ENCODE peak calls at places on chromosome 10, in four cellular contexts. A is psoas muscle, Z is left lung, V is tibial artery. D is an unnamed sample. For H3K36me3 and H3K4me1, the result is how much of the 10 kb centered on the place peaks cover.

GRCh38 chr10:17563452-17563851 is 53.7 kb downstream of the HACD1 start:
- DNase-seq in Z (no peak), A (no peak), V (no peak), D (no peak)

GRCh38 chr10:10778959-10779358 is 238.7 kb upstream of the CELF2 start:
- DNase-seq in V (no peak), Z (no peak), A (no peak), D (no peak)

GRCh38 chr10:83806716-83807115 is 332.6 kb upstream of the GHITM start:
- DNase-seq in A (no peak), Z (no peak), V (no peak), D (no peak)

GRCh38 chr10:100007239-100008141 is 2.3 kb downstream of the DNMBP start:
- DNase-seq in Z (no peak), V (no peak), A (no peak), D (no peak)

GRCh38 chr10:77715081-77715480 is 77.5 kb upstream of the KCNMA1 start:
- DNase-seq in V (no peak), A (no peak), Z (no peak), D (no peak)

GRCh38 chr10:71756441-71757191 is 16.7 kb downstream of the VSIR start:
- DNase-seq in V (no peak), A (no peak), Z (no peak), D (no peak)

GRCh38 chr10:110208614-110209398 is 1.4 kb downstream of the MXI1 start:
- DNase-seq in A (peak), Z (no peak), V (peak), D (peak)

GRCh38 chr10:100934084-100934659 is 21.4 kb downstream of the SLF2 start:
- DNase-seq in V (no peak), Z (no peak), A (no peak), D (no peak)

GRCh38 chr10:66671064-66671463 is 254.8 kb upstream of the LRRTM3 start:
- DNase-seq in A (no peak), Z (no peak), V (no peak), D (no peak)

GRCh38 chr10:28620251-28620650 is 57.1 kb upstream of the BAMBI start:
- DNase-seq in Z (no peak), A (no peak), V (no peak), D (no peak)

GRCh38 chr10:132141076-132141475 is 45.7 kb upstream of the DPYSL4 start:
- DNase-seq in Z (peak), A (no peak), V (no peak), D (no peak)

GRCh38 chr10:124681626-124682552 is 62.3 kb downstream of the FAM53B start:
- DNase-seq in V (no peak), Z (no peak), A (peak), D (no peak)

GRCh38 chr10:75197906-75198305 is 12.7 kb upstream of the VDAC2 start:
- DNase-seq in V (no peak), A (no peak), Z (no peak), D (no peak)

GRCh38 chr10:107924458-107924857 is 760.0 kb upstream of the SORCS1 start:
- DNase-seq in V (no peak), Z (no peak), A (no peak), D (no peak)

GRCh38 chr10:90226526-90226925 is 525.1 kb downstream of the KIF20B start:
- DNase-seq in V (no peak), Z (no peak), A (no peak), D (no peak)

GRCh38 chr10:123930340-123931001 is 38.9 kb upstream of the CPXM2 start:
- DNase-seq in A (peak), Z (no peak), V (peak), D (peak)

GRCh38 chr10:124267231-124267885 is 151.4 kb downstream of the OAT start:
- DNase-seq in A (no peak), Z (peak), V (no peak), D (no peak)

GRCh38 chr10:5748394-5748803 is 63.8 kb downstream of the TASOR2 start:
- DNase-seq in V (no peak), A (no peak), Z (no peak), D (no peak)
- H3K36me3 ChIP-seq in V (half or more), A (half or more), Z (half or more), D (under half)

GRCh38 chr10:121518321-121518720 is 79.9 kb downstream of the FGFR2 start:
- DNase-seq in Z (no peak), V (no peak), A (no peak), D (no peak)
- H3K4me1 ChIP-seq in Z (under half), V (under half), A (under half), D (under half)

GRCh38 chr10:114548662-114549061 is 109.4 kb downstream of the ABLIM1 start:
- DNase-seq in A (no peak), Z (no peak), V (no peak), D (peak)

GRCh38 chr10:114547466-114547865 is 110.6 kb downstream of the ABLIM1 start:
- DNase-seq in V (no peak), Z (no peak), A (no peak), D (no peak)

GRCh38 chr10:114545071-114545470 is 113.0 kb downstream of the ABLIM1 start:
- DNase-seq in V (no peak), A (no peak), Z (no peak), D (no peak)

GRCh38 chr10:114544045-114544659 is 113.9 kb downstream of the ABLIM1 start:
- DNase-seq in A (no peak), V (no peak), Z (no peak), D (no peak)

DNA sequence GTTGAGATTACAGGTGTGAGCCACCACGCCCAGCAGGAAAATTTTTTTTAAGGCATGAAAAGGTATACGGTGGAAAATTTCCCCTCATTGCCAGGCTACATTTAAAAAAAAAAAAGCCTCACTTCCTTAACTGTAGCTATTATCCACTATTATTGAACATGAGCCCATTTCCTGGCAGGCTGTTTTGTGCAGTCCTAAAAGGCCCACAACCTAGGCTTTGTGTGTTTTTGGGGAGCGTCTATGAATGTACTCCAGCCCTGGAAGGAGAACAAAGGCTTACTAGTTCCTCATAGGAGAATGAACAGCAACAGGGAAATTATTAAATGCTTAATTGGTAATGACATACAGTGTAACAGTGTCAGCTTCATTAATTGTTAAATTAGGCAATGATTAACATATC is 111.0 kb downstream of the ABLIM1 start:
- DNase-seq in V (no peak), Z (no peak), A (no peak), D (no peak)
- H3K4me3 ChIP-seq in V (no peak), Z (no peak), A (no peak), D (no peak)

GRCh38 chr10:79303631-79304478 is 43.4 kb upstream of the PPIF start:
- DNase-seq in A (no peak), Z (no peak), V (no peak), D (no peak)
- H3K36me3 ChIP-seq in A (half or more), Z (half or more), V (half or more), D (half or more)